ENCODE peak calls at places on chromosomes 13 and 19, in eight cellular contexts. One of them, this sample, is unnamed.

GRCh38 chr19:41193420-41194156 is 569 bp downstream of the CYP2S1 start:
- DNase-seq in heart right ventricle: no peak
- DNase-seq in stimulated activated CD4-positive, alpha-beta T cell treated with anti-CD3 and anti-CD28 coated beads, Interleukin-15, amount 100 ng/mL, for 24 hours: no peak
- DNase-seq in CD4-positive, alpha-beta memory T cell: no peak
- DNase-seq in EL: no peak
- DNase-seq in stimulated activated CD8-positive, alpha-beta memory T cell treated with anti-CD3 and anti-CD28 coated beads, Interleukin-7, amount 100 ng/mL, for 48 hours: no peak
- DNase-seq in endodermal cell: peak; percentile 70
- DNase-seq in NCI-H2081 treated with DMSO at 0.1 percent for 48 hours: no peak
- DNase-seq in this sample: no peak

GRCh38 chr13:40494932-40495619 is 171.4 kb downstream of the FOXO1 start:
- DNase-seq in heart right ventricle: no peak
- DNase-seq in stimulated activated CD4-positive, alpha-beta T cell treated with anti-CD3 and anti-CD28 coated beads, Interleukin-15, amount 100 ng/mL, for 24 hours: no peak
- DNase-seq in CD4-positive, alpha-beta memory T cell: peak; percentile 55
- DNase-seq in EL: no peak
- DNase-seq in stimulated activated CD8-positive, alpha-beta memory T cell treated with anti-CD3 and anti-CD28 coated beads, Interleukin-7, amount 100 ng/mL, for 48 hours: no peak
- DNase-seq in endodermal cell: no peak
- DNase-seq in NCI-H2081 treated with DMSO at 0.1 percent for 48 hours: no peak
- DNase-seq in this sample: no peak

GRCh38 chr13:102721800-102722231 is 27.0 kb upstream of the METTL21C start:
- DNase-seq in heart right ventricle: no peak
- DNase-seq in stimulated activated CD4-positive, alpha-beta T cell treated with anti-CD3 and anti-CD28 coated beads, Interleukin-15, amount 100 ng/mL, for 24 hours: no peak
- DNase-seq in CD4-positive, alpha-beta memory T cell: no peak
- DNase-seq in EL: peak; percentile 29
- DNase-seq in stimulated activated CD8-positive, alpha-beta memory T cell treated with anti-CD3 and anti-CD28 coated beads, Interleukin-7, amount 100 ng/mL, for 48 hours: no peak
- DNase-seq in endodermal cell: no peak
- DNase-seq in NCI-H2081 treated with DMSO at 0.1 percent for 48 hours: no peak
- DNase-seq in this sample: no peak

GRCh38 chr13:22800726-22801401 is 379.9 kb upstream of the SGCG start:
- DNase-seq in heart right ventricle: no peak
- DNase-seq in stimulated activated CD4-positive, alpha-beta T cell treated with anti-CD3 and anti-CD28 coated beads, Interleukin-15, amount 100 ng/mL, for 24 hours: no peak
- DNase-seq in CD4-positive, alpha-beta memory T cell: no peak
- DNase-seq in EL: no peak
- DNase-seq in stimulated activated CD8-positive, alpha-beta memory T cell treated with anti-CD3 and anti-CD28 coated beads, Interleukin-7, amount 100 ng/mL, for 48 hours: no peak
- DNase-seq in endodermal cell: no peak
- DNase-seq in NCI-H2081 treated with DMSO at 0.1 percent for 48 hours: no peak
- DNase-seq in this sample: no peak

GRCh38 chr13:114151565-114152284 is 19.3 kb upstream of the RASA3 start:
- DNase-seq in heart right ventricle: no peak
- DNase-seq in stimulated activated CD4-positive, alpha-beta T cell treated with anti-CD3 and anti-CD28 coated beads, Interleukin-15, amount 100 ng/mL, for 24 hours: peak; percentile 67
- DNase-seq in CD4-positive, alpha-beta memory T cell: peak; percentile 55
- DNase-seq in EL: no peak
- DNase-seq in stimulated activated CD8-positive, alpha-beta memory T cell treated with anti-CD3 and anti-CD28 coated beads, Interleukin-7, amount 100 ng/mL, for 48 hours: peak; percentile 61
- DNase-seq in endodermal cell: peak; percentile 42
- DNase-seq in NCI-H2081 treated with DMSO at 0.1 percent for 48 hours: no peak
- DNase-seq in this sample: no peak

GRCh38 chr19:40687525-40688016 is 2.9 kb downstream of the NUMBL start:
- DNase-seq in heart right ventricle: peak; percentile 81
- DNase-seq in stimulated activated CD4-positive, alpha-beta T cell treated with anti-CD3 and anti-CD28 coated beads, Interleukin-15, amount 100 ng/mL, for 24 hours: no peak
- DNase-seq in CD4-positive, alpha-beta memory T cell: no peak
- DNase-seq in EL: peak; percentile 65
- DNase-seq in stimulated activated CD8-positive, alpha-beta memory T cell treated with anti-CD3 and anti-CD28 coated beads, Interleukin-7, amount 100 ng/mL, for 48 hours: no peak
- DNase-seq in endodermal cell: no peak
- DNase-seq in NCI-H2081 treated with DMSO at 0.1 percent for 48 hours: no peak
- DNase-seq in this sample: no peak

GRCh38 chr19:17405250-17406038 is at the start of gene BST2:
- DNase-seq in heart right ventricle: peak; percentile 65
- DNase-seq in stimulated activated CD4-positive, alpha-beta T cell treated with anti-CD3 and anti-CD28 coated beads, Interleukin-15, amount 100 ng/mL, for 24 hours: peak; percentile 67
- DNase-seq in CD4-positive, alpha-beta memory T cell: peak; percentile 65
- DNase-seq in EL: peak; percentile 93
- DNase-seq in stimulated activated CD8-positive, alpha-beta memory T cell treated with anti-CD3 and anti-CD28 coated beads, Interleukin-7, amount 100 ng/mL, for 48 hours: no peak
- DNase-seq in endodermal cell: peak; percentile 69
- DNase-seq in NCI-H2081 treated with DMSO at 0.1 percent for 48 hours: no peak
- DNase-seq in this sample: peak; percentile 83

GRCh38 chr19:33311326-33311682 is 9.0 kb upstream of the CEBPA start:
- DNase-seq in heart right ventricle: no peak
- DNase-seq in stimulated activated CD4-positive, alpha-beta T cell treated with anti-CD3 and anti-CD28 coated beads, Interleukin-15, amount 100 ng/mL, for 24 hours: peak; percentile 21
- DNase-seq in CD4-positive, alpha-beta memory T cell: no peak
- DNase-seq in EL: no peak
- DNase-seq in stimulated activated CD8-positive, alpha-beta memory T cell treated with anti-CD3 and anti-CD28 coated beads, Interleukin-7, amount 100 ng/mL, for 48 hours: no peak
- DNase-seq in endodermal cell: peak; percentile 55
- DNase-seq in NCI-H2081 treated with DMSO at 0.1 percent for 48 hours: no peak
- DNase-seq in this sample: no peak

GRCh38 chr13:45511310-45512147 is 46.8 kb downstream of the COG3 start:
- DNase-seq in heart right ventricle: no peak
- DNase-seq in stimulated activated CD4-positive, alpha-beta T cell treated with anti-CD3 and anti-CD28 coated beads, Interleukin-15, amount 100 ng/mL, for 24 hours: no peak
- DNase-seq in CD4-positive, alpha-beta memory T cell: peak; percentile 65
- DNase-seq in EL: peak; percentile 72
- DNase-seq in stimulated activated CD8-positive, alpha-beta memory T cell treated with anti-CD3 and anti-CD28 coated beads, Interleukin-7, amount 100 ng/mL, for 48 hours: no peak
- DNase-seq in endodermal cell: no peak
- DNase-seq in NCI-H2081 treated with DMSO at 0.1 percent for 48 hours: peak; percentile 31
- DNase-seq in this sample: no peak